ENCODE peak calls at places on chromosomes 7 and 10, in eight cellular contexts. V is GOT3; D is T-helper 2 cell; M is activated naive CD4-positive, alpha-beta T cell treated with anti-CD3 and anti-CD28 coated beads, Interleukin-2, amount 10 ng/mL, durations not matched to agents 7 days and 5 days; L is brain microvascular endothelial cell; T is EL; C is Panc1; Q is HFFc6. U is an unnamed sample.

GRCh38 chr10:127976701-127977367 is 69.9 kb downstream of the PTPRE start:
- DNase-seq in V (no peak), D (no peak), M (no peak), L (peak; percentile 36), T (no peak), C (no peak), Q (no peak), U (no peak)

GRCh38 chr7:24795407-24795767 is 38.1 kb upstream of the GSDME start:
- DNase-seq in V (no peak), D (no peak), M (no peak), L (no peak), T (no peak), C (no peak), Q (no peak), U (no peak)

GRCh38 chr7:138663741-138664710 is 37.1 kb downstream of the SVOPL start:
- DNase-seq in V (no peak), D (no peak), M (peak; percentile 29), L (peak; percentile 15), T (peak; percentile 20), C (no peak), Q (no peak), U (no peak)

GRCh38 chr7:73308665-73309214 is at the start of gene NSUN5:
- DNase-seq in V (peak; percentile 49), D (peak; percentile 85), M (peak; percentile 95), L (peak; percentile 22), T (peak; percentile 70), C (peak; percentile 67), Q (peak; percentile 43), U (peak; percentile 70)

GRCh38 chr10:120963053-120963533 is 111.9 kb downstream of the WDR11 start:
- DNase-seq in V (no peak), D (no peak), M (no peak), L (no peak), T (no peak), C (no peak), Q (no peak), U (peak; percentile 31)

GRCh38 chr7:139730746-139731612 is 46.8 kb downstream of the HIPK2 start:
- DNase-seq in V (no peak), D (no peak), M (peak; percentile 26), L (peak; percentile 67), T (no peak), C (no peak), Q (no peak), U (no peak)

GRCh38 chr7:85014936-85015335 is 171.9 kb downstream of the SEMA3D start:
- DNase-seq in V (no peak), D (no peak), M (no peak), L (no peak), T (no peak), C (no peak), Q (no peak), U (no peak)

GRCh38 chr10:3529691-3530090 is 255.3 kb downstream of the KLF6 start:
- DNase-seq in V (no peak), D (no peak), M (no peak), L (no peak), T (no peak), C (no peak), Q (no peak), U (no peak)

GRCh38 chr7:2757361-2757903 is 69.4 kb downstream of the AMZ1 start:
- DNase-seq in V (no peak), D (no peak), M (no peak), L (no peak), T (peak; percentile 69), C (no peak), Q (peak; percentile 69), U (no peak)

GRCh38 chr7:155360495-155361362 is 63.1 kb downstream of the INSIG1 start:
- DNase-seq in V (no peak), D (no peak), M (no peak), L (no peak), T (no peak), C (no peak), Q (no peak), U (no peak)

GRCh38 chr10:72084094-72084459 is 4.3 kb downstream of the SPOCK2 start:
- DNase-seq in V (no peak), D (peak; percentile 39), M (peak; percentile 66), L (no peak), T (no peak), C (no peak), Q (no peak), U (no peak)

GRCh38 chr7:42097756-42098155 is 139.3 kb downstream of the GLI3 start:
- DNase-seq in V (no peak), D (no peak), M (no peak), L (peak; percentile 87), T (peak; percentile 85), C (no peak), Q (peak; percentile 89), U (no peak)

GRCh38 chr10:29968556-29968955 is 90.8 kb downstream of the JCAD start:
- DNase-seq in V (no peak), D (no peak), M (no peak), L (no peak), T (no peak), C (no peak), Q (no peak), U (no peak)

U was measured in hippocampal formation.